ENCODE peak calls at places on chromosomes 4 and X, in ten cellular contexts. L is esophagus squamous epithelium; U is pancreas; H is CD8-positive, alpha-beta T cell; B is adrenal gland; J is HL-60; I is ovary; X is heart left ventricle; G is BE2C; E is tibial artery. S is an unnamed sample.

GRCh38 chr4:75158451-75158850 is 225.5 kb downstream of the PARM1 start:
- DNase-seq in L (no peak), U (no peak), H (no peak), B (no peak), J (no peak), I (no peak), X (no peak), G (no peak), E (no peak), S (no peak)

GRCh38 chr4:47733506-47733905 is 104.4 kb downstream of the CORIN start:
- DNase-seq in L (no peak), U (no peak), H (no peak), B (no peak), J (no peak), I (no peak), X (no peak), G (no peak), E (no peak), S (no peak)

GRCh38 chrX:2516612-2517011 is 15.8 kb upstream of the DHRSX start:
- DNase-seq in L (no peak), U (no peak), H (no peak), B (no peak), J (no peak), I (no peak), X (no peak), G (no peak), E (no peak), S (no peak)

GRCh38 chr4:22850630-22851029 is 157.9 kb downstream of the GBA3 start:
- DNase-seq in L (no peak), U (no peak), H (no peak), B (no peak), J (no peak), I (no peak), X (no peak), G (no peak), E (no peak), S (no peak)

GRCh38 chr4:156169011-156169410 is 215.3 kb upstream of the CTSO start:
- DNase-seq in L (no peak), U (no peak), H (no peak), B (no peak), J (no peak), I (no peak), X (no peak), G (no peak), E (peak; percentile 21), S (peak; percentile 86)

GRCh38 chr4:99947608-99948007 is 1.2 kb upstream of the DNAJB14 start:
- DNase-seq in L (no peak), U (no peak), H (no peak), B (no peak), J (no peak), I (no peak), X (no peak), G (no peak), E (no peak), S (no peak)

GRCh38 chr4:42401171-42401570 is 3.9 kb downstream of the SHISA3 start:
- DNase-seq in L (no peak), U (peak; percentile 17), H (no peak), B (no peak), J (no peak), I (no peak), X (no peak), G (peak; percentile 37), E (no peak), S (peak; percentile 29)

GRCh38 chr4:98887137-98887536 is 41.8 kb downstream of the EIF4E start:
- DNase-seq in L (no peak), U (no peak), H (no peak), B (no peak), J (no peak), I (no peak), X (no peak), G (no peak), E (no peak), S (no peak)

GRCh38 chr4:184444215-184444952 is 30.0 kb downstream of the IRF2 start:
- DNase-seq in L (no peak), U (no peak), H (no peak), B (no peak), J (no peak), I (no peak), X (no peak), G (no peak), E (no peak), S (no peak)

GRCh38 chrX:107118322-107119147 is at the start of gene RBM41:
- DNase-seq in L (peak; percentile 25), U (peak; percentile 69), H (peak; percentile 67), B (peak; percentile 82), J (peak; percentile 22), I (peak; percentile 73), X (peak; percentile 79), G (peak; percentile 64), E (peak; percentile 84), S (peak; percentile 70)

GRCh38 chrX:103356023-103356798 is at the start of gene TCEAL9:
- DNase-seq in L (no peak), U (peak; percentile 30), H (no peak), B (peak; percentile 77), J (no peak), I (peak; percentile 80), X (peak; percentile 51), G (peak; percentile 58), E (peak; percentile 54), S (peak; percentile 46)

GRCh38 chrX:100731441-100732281 is at the start of gene SYTL4:
- DNase-seq in L (no peak), U (peak; percentile 23), H (no peak), B (peak; percentile 3), J (no peak), I (peak; percentile 78), X (peak; percentile 62), G (no peak), E (peak; percentile 28), S (no peak)

GRCh38 chrX:12721042-12721441 is 70.2 kb upstream of the PRPS2 start:
- DNase-seq in L (no peak), U (no peak), H (no peak), B (no peak), J (no peak), I (no peak), X (no peak), G (no peak), E (no peak), S (no peak)

GRCh38 chr4:122978109-122978508 is 55.7 kb upstream of the NUDT6 start:
- DNase-seq in L (no peak), U (no peak), H (no peak), B (no peak), J (no peak), I (no peak), X (no peak), G (no peak), E (no peak), S (no peak)

GRCh38 chrX:13903405-13903804 is 86.5 kb upstream of the GPM6B start:
- DNase-seq in L (no peak), U (no peak), H (no peak), B (no peak), J (no peak), I (no peak), X (no peak), G (no peak), E (no peak), S (peak; percentile 54)
- H3K4me3 ChIP-seq in L (no peak overlapping the region), U (no peak overlapping the region), H (no peak overlapping the region), B (no peak overlapping the region), J (no peak overlapping the region), I (no peak overlapping the region), X (no peak overlapping the region), G (no peak overlapping the region), E (no peak overlapping the region), S (no peak overlapping the region)

DNA sequence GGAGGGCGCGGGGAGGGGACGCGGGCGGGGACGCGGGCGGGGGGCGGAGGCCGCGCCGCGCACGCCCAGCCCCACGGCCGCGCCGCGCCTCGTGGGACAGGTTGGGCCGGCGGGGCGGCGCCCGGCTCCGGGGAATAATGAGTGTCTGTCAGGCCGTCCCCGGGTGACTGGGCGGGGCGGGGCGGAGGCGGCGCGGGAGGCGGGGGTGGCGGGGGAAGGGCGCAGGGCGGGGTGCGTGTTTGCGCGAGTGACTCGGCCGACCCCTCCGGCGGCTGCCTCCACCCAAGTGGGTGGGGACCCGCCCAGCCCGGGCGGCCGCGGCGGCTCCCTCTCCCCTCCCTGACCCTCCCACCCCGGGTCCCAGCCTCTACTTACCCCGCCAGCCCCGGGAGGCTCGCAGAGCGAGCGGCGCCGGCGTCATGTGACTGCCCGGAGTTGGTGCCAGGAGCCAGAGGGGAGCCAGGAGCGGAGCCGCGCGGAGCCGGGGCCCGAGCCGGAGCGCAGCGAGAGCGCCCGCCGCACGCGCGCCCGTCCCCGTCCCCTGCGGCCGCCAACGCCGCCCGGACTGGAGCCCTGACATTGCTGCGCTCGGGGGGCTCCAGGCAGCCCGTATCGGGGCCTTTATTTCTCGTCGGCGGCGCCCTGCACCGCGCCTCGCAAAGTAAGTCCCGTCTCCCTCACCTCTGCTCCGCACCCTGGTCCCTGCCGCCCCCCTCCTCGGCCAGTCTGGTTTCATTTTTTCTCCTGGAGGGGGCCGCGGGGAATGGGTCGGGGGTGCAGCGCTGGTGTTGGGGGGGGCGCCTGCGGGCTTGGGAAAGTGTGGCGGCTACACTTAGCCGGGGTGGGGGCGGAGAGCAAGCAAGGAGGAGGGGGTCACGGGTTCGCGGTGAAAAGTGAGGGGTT is at the start of gene KLF3:
- DNase-seq in L (peak; percentile 70), U (peak; percentile 95), H (peak; percentile 93), B (peak; percentile 96), J (peak; percentile 52), I (peak; percentile 95), X (peak; percentile 98), G (peak; percentile 94), E (peak; percentile 94), S (peak; percentile 65)
- H3K27me3 ChIP-seq in L (no peaks in the 10 kb centered on the region), U (no peaks in the 10 kb centered on the region), H (no peaks in the 10 kb centered on the region), B (no peaks in the 10 kb centered on the region), J (no peaks in the 10 kb centered on the region), I (no peaks in the 10 kb centered on the region), X (no peaks in the 10 kb centered on the region), G (no peaks in the 10 kb centered on the region), E (no peaks in the 10 kb centered on the region), S (no peaks in the 10 kb centered on the region)

DNA sequence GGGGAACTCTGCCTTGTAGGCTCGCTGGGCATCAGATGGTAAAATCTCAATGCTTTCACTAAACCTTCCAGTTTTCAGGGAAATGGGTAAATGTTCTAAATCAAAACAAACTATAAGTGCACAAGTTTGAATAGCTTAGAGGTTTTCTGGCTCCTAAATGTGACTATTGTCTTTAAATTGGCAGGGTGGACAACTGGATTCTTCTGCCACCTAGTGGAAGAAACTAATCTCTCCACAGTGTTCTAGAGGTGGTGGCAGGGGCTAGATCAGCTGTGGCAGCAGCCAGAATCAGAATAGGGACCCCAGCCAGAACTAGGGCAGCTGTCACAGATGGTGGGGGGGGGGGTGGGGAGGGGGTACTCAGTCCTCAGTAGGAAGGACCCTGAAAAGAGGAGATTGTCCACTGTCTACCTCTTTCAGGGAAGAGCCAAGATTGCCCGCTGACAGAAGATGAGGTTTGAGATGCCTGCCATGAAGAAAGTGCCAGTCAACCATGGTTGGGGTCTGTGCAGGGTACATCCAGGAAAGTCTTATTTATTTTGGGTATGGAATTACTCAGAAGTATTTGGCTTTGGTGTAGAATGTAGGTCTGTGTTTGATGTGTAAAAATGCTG is 201.4 kb downstream of the CCNG2 start:
- DNase-seq in L (no peak), U (peak; percentile 29), H (no peak), B (peak; percentile 19), J (no peak), I (no peak), X (no peak), G (peak; percentile 21), E (no peak), S (peak; percentile 47)
- TF ChIP-seq CTCF in L (peak; percentile 60), U (peak; percentile 46), H (peak; percentile 24), B (peak; percentile 41), J (peak; percentile 46), I (no peak), X (peak; percentile 53), G (peak; percentile 70), E (peak; percentile 49), S (peak; percentile 69)

DNA sequence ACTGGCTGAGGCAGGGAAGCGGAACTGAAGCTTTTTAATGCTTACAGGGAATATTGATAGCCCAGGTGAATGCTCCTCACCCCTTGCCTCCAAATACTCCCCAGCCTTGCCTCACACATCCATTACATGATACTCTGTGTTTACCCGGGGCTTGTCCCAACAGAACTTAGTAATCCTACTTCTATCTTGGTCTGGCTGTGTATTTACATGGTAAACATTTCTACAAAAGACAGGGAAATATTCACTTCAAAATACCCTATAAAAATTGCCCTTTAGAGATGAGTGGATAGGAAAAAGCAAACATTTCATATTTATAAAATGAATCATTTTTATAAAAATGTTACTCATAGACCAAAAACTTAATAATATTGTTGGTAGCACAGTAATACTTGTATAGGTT is 120.1 kb downstream of the NHS start:
- DNase-seq in L (no peak), U (no peak), H (no peak), B (no peak), J (no peak), I (no peak), X (no peak), G (no peak), E (no peak), S (peak; percentile 49)
- H3K4me3 ChIP-seq in L (no peak overlapping the region), U (no peak overlapping the region), H (no peak overlapping the region), B (no peak overlapping the region), J (no peak overlapping the region), I (no peak overlapping the region), X (no peak overlapping the region), G (no peak overlapping the region), E (no peak overlapping the region), S (no peak overlapping the region)

S was measured in bronchial epithelial cell.